ENCODE peak calls at places on chromosomes 4 and X, in six cellular contexts. W is lung; Q is fibroblast of lung; C is AG04450; L is CD4-positive, CD25-positive, alpha-beta regulatory T cell; R is tibial nerve. V is an unnamed sample.

GRCh38 chr4:138775890-138776289 is 239.7 kb upstream of the NOCT start:
- DNase-seq in W (no peak), Q (peak; percentile 21), C (no peak), R (peak; percentile 8), L (no peak), V (no peak)

GRCh38 chrX:137568741-137569469 is 3.0 kb downstream of the ZIC3 start:
- DNase-seq in Q (no peak), W (no peak), L (no peak), C (no peak), R (no peak), V (no peak)

GRCh38 chrX:119565110-119565663 is at the start of gene STEEP1:
- DNase-seq in C (peak; percentile 63), Q (peak; percentile 92), L (peak; percentile 93), R (peak; percentile 80), W (peak; percentile 90), V (peak; percentile 69)

GRCh38 chr4:53100801-53101581 is 238.9 kb downstream of the RASL11B start:
- DNase-seq in L (no peak), R (no peak), Q (peak; percentile 46), W (no peak), C (no peak), V (no peak)

GRCh38 chr4:184170996-184171395 is 46.7 kb downstream of the ENPP6 start:
- DNase-seq in C (peak; percentile 54), W (no peak), Q (peak; percentile 54), L (peak; percentile 13), R (no peak), V (no peak)

GRCh38 chrX:54494166-54494969 is 1.7 kb downstream of the FGD1 start:
- DNase-seq in C (no peak), R (no peak), Q (peak; percentile 26), W (no peak), L (no peak), V (no peak)

GRCh38 chrX:103791826-103792458 is 15.3 kb downstream of the PLP1 start:
- DNase-seq in R (no peak), Q (no peak), L (no peak), C (no peak), W (no peak), V (no peak)

GRCh38 chr4:110195561-110196205 is 2.7 kb downstream of the ELOVL6 start:
- DNase-seq in Q (peak; percentile 36), L (peak; percentile 31), W (no peak), R (no peak), C (no peak), V (no peak)

GRCh38 chr4:119230288-119230687 is 17.8 kb downstream of the USP53 start:
- DNase-seq in W (no peak), Q (no peak), L (no peak), C (no peak), R (no peak), V (no peak)

GRCh38 chrX:13899607-13900006 is 82.7 kb upstream of the GPM6B start:
- DNase-seq in R (no peak), W (no peak), C (peak; percentile 26), Q (peak; percentile 92), L (no peak), V (no peak)

GRCh38 chr4:65071532-65071931 is 598.8 kb downstream of the EPHA5 start:
- DNase-seq in Q (no peak), W (no peak), C (no peak), R (no peak), L (no peak), V (no peak)

GRCh38 chrX:1336331-1337143 is at the start of gene IL3RA:
- DNase-seq in C (no peak), L (peak; percentile 38), W (peak; percentile 49), Q (no peak), R (peak; percentile 59), V (peak; percentile 76)

GRCh38 chrX:53383376-53384087 is 38.9 kb downstream of the SMC1A start:
- DNase-seq in R (no peak), C (no peak), W (no peak), L (no peak), Q (no peak), V (no peak)

GRCh38 chrX:53374923-53375322 is 47.5 kb downstream of the SMC1A start:
- DNase-seq in Q (no peak), L (no peak), C (no peak), W (no peak), R (no peak), V (no peak)

GRCh38 chrX:53377464-53377863 is 45.0 kb downstream of the SMC1A start:
- DNase-seq in C (no peak), L (no peak), R (no peak), Q (no peak), W (no peak), V (no peak)

GRCh38 chrX:53379008-53379710 is 43.3 kb downstream of the SMC1A start:
- DNase-seq in R (no peak), Q (no peak), W (no peak), L (no peak), C (no peak), V (no peak)

GRCh38 chrX:53379747-53380146 is 42.7 kb downstream of the SMC1A start:
- DNase-seq in R (no peak), W (no peak), C (no peak), L (no peak), Q (no peak), V (no peak)
- H3K27me3 ChIP-seq in R (no peaks in the 10 kb centered on the region), W (no peaks in the 10 kb centered on the region), C (no peaks in the 10 kb centered on the region), L (no peaks in the 10 kb centered on the region), Q (no peaks in the 10 kb centered on the region), V (no peaks in the 10 kb centered on the region)

GRCh38 chr4:145492376-145492775 is 10.7 kb downstream of the SMAD1 start:
- DNase-seq in Q (no peak), R (no peak), W (no peak), C (no peak), L (no peak), V (no peak)

GRCh38 chr4:145498430-145498829 is 16.8 kb downstream of the SMAD1 start:
- DNase-seq in L (no peak), W (no peak), C (no peak), Q (no peak), R (no peak), V (no peak)

GRCh38 chr4:145496292-145496691 is 14.6 kb downstream of the SMAD1 start:
- DNase-seq in R (no peak), W (no peak), Q (no peak), C (no peak), L (no peak), V (no peak)

GRCh38 chr4:145497199-145498149 is 15.8 kb downstream of the SMAD1 start:
- DNase-seq in Q (no peak), W (no peak), L (no peak), R (no peak), C (no peak), V (no peak)

DNA sequence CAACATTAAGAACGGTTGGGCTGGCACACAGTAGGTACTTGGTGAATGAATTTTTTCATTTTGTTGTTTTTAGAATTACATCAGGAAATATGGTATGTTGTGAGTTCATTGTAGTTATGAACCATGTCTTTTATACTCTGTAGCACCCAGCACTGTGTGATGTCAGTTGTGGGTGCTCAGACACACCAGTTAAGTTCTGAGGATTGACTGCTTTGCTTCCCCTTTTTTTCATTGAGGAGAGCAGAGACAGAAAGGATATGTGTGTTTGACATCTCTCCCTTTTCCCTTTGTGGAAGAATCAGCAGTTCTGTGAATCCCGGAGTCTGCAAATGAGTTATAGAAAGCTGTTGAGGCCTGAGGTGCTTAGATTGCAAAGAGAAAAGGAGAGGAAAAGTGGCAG is 13.0 kb downstream of the SMAD1 start:
- DNase-seq in C (no peak), Q (no peak), R (no peak), L (no peak), W (no peak), V (no peak)
- H3K27me3 ChIP-seq in C (no peaks in the 10 kb centered on the region), Q (no peaks in the 10 kb centered on the region), R (no peaks in the 10 kb centered on the region), L (peaks cover 3% of the 10 kb centered on the region), W (no peaks in the 10 kb centered on the region), V (no peaks in the 10 kb centered on the region)

DNA sequence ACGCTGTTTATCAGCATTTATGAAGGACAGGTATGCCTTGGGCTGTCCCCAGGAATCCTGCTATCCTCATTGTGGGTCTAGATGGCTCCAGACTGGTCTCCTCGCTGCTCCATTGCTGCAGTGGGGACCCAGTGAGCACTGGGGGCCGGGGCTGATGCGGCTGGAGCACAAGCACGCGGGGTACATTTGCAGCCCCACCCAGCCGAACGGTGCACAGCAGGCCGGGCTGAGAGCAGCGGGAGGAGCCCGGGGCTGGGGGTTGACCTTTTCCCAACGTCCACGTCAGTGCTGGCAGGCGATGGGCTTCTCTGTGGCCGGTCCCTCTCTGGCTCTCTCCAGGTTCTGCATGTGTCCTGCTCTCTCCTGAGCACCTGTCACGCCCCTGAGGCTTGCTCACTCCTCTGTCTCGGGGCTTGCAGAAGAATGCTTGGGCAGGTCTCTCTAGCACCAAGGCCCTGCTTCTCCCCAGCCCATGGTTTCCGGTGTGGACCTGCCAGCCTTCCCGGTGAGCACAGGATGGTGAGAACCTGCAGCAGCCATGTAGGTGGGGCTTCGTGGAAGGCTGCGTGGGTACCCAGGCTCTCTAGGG is 89.2 kb upstream of the ADRA2C start:
- DNase-seq in R (no peak), W (no peak), C (no peak), L (no peak), Q (no peak), V (no peak)
- H3K27me3 ChIP-seq in R (no peaks in the 10 kb centered on the region), W (no peaks in the 10 kb centered on the region), C (peaks cover 14% of the 10 kb centered on the region), L (no peaks in the 10 kb centered on the region), Q (no peaks in the 10 kb centered on the region), V (peaks cover 2% of the 10 kb centered on the region)

DNA sequence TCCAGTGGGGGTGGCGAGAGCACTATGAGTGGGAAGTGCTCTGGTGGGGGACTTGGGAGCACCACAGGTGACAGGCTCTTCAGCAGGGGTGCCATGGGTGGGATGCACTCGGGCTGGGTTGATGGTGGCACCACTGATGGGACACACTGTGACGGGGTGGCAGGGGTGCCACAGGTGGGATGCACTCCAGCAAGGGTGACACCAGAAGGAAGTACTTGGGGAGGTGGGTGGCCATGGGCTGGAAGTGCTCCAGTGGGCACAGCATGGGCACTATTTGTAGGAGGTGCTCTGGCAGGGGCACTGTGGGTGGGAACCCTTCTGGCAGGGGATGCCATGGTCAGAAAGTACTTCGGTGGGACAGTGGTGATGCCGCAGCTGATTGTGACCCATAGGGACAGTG is 346.6 kb downstream of the CFAP47 start:
- DNase-seq in R (no peak), W (no peak), C (no peak), L (no peak), Q (no peak), V (peak; percentile 0)
- H3K27me3 ChIP-seq in R (no peaks in the 10 kb centered on the region), W (no peaks in the 10 kb centered on the region), C (no peaks in the 10 kb centered on the region), L (no peaks in the 10 kb centered on the region), Q (no peaks in the 10 kb centered on the region), V (no peaks in the 10 kb centered on the region)

GRCh38 chrX:94204524-94204923 is 530.5 kb downstream of the FAM133A start:
- DNase-seq in L (no peak), W (no peak), Q (no peak), R (no peak), C (no peak), V (no peak)
- H3K27me3 ChIP-seq in L (no peaks in the 10 kb centered on the region), W (no peaks in the 10 kb centered on the region), Q (no peaks in the 10 kb centered on the region), R (no peaks in the 10 kb centered on the region), C (no peaks in the 10 kb centered on the region), V (no peaks in the 10 kb centered on the region)

DNA sequence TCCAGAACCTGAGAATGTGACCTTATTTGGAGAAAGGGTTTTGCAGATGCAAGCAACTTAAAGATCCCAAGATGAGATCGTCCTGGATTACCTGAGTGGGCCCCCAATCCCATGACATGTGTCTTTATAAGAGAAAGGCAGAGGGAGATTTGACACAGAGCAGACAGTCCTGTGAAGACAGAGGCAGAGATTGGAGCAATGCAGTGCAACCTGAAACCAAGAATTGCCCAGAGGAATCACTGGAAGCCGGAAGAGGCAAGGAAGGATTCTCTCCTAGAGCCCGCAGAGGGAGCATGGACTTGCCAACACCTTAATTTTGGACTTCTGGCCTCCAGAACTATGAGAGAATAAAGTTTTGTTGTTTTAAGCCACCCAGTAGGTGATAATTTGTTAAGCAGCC is 171.6 kb downstream of the SMIM20 start:
- DNase-seq in L (no peak), Q (no peak), R (no peak), W (no peak), C (no peak), V (no peak)
- H3K27me3 ChIP-seq in L (no peaks in the 10 kb centered on the region), Q (no peaks in the 10 kb centered on the region), R (no peaks in the 10 kb centered on the region), W (peaks cover 2% of the 10 kb centered on the region), C (no peaks in the 10 kb centered on the region), V (no peaks in the 10 kb centered on the region)

GRCh38 chr4:153156263-153156662 is 48.0 kb upstream of the TRIM2 start:
- DNase-seq in L (peak; percentile 53), W (no peak), C (no peak), Q (no peak), R (no peak), V (no peak)
- H3K27me3 ChIP-seq in L (peaks cover 2% of the 10 kb centered on the region), W (no peaks in the 10 kb centered on the region), C (peaks cover 18% of the 10 kb centered on the region), Q (peaks cover 2% of the 10 kb centered on the region), R (no peaks in the 10 kb centered on the region), V (no peaks in the 10 kb centered on the region)